ENCODE peak calls at places on chromosome 20, in eight cellular contexts. I is left ventricle myocardium inferior; J is CD4-positive, alpha-beta T cell; U is body of pancreas; D is AG04450; Z is colonic mucosa; F is neuronal stem cell; X is CD4-positive, alpha-beta memory T cell. S is an unnamed sample.

GRCh38 chr20:20196610-20197009 is 144.3 kb downstream of the CFAP61 start:
- DNase-seq in I (no peak), J (no peak), U (no peak), D (no peak), Z (no peak), F (no peak), X (no peak), S (no peak)

GRCh38 chr20:35838213-35838612 is 66.4 kb downstream of the PHF20 start:
- DNase-seq in I (no peak), J (no peak), U (no peak), D (no peak), Z (no peak), F (no peak), X (no peak), S (no peak)

GRCh38 chr20:41175201-41175651 is 37.9 kb downstream of the PLCG1 start:
- DNase-seq in I (no peak), J (no peak), U (no peak), D (no peak), Z (no peak), F (no peak), X (no peak), S (no peak)

GRCh38 chr20:47389867-47390347 is 33.4 kb upstream of the ZMYND8 start:
- DNase-seq in I (no peak), J (no peak), U (no peak), D (no peak), Z (no peak), F (no peak), X (no peak), S (peak; percentile 88)

GRCh38 chr20:208937-209566 is 18.0 kb upstream of the DEFB129 start:
- DNase-seq in I (no peak), J (no peak), U (peak; percentile 44), D (peak; percentile 45), Z (no peak), F (no peak), X (peak; percentile 38), S (peak; percentile 53)

GRCh38 chr20:53805895-53806384 is 212.3 kb upstream of the ZNF217 start:
- DNase-seq in I (no peak), J (no peak), U (no peak), D (no peak), Z (peak; percentile 59), F (no peak), X (no peak), S (no peak)

GRCh38 chr20:25303292-25304024 is 55.6 kb downstream of the PYGB start:
- DNase-seq in I (no peak), J (no peak), U (no peak), D (no peak), Z (no peak), F (no peak), X (no peak), S (no peak)

GRCh38 chr20:46402236-46402886 is 4.1 kb downstream of the ELMO2 start:
- DNase-seq in I (no peak), J (no peak), U (no peak), D (no peak), Z (no peak), F (no peak), X (no peak), S (no peak)

GRCh38 chr20:24951536-24952047 is 2.5 kb downstream of the CST7 start:
- DNase-seq in I (no peak), J (no peak), U (no peak), D (no peak), Z (no peak), F (no peak), X (no peak), S (no peak)

GRCh38 chr20:36847710-36848040 is 28.3 kb upstream of the TLDC2 start:
- DNase-seq in I (no peak), J (no peak), U (no peak), D (no peak), Z (no peak), F (no peak), X (no peak), S (no peak)

GRCh38 chr20:9506964-9507369 is 7.4 kb upstream of the LAMP5 start:
- DNase-seq in I (no peak), J (no peak), U (no peak), D (no peak), Z (no peak), F (no peak), X (no peak), S (no peak)

GRCh38 chr20:24100370-24101011 is 111.9 kb upstream of the GGTLC1 start:
- DNase-seq in I (peak; percentile 28), J (peak; percentile 52), U (peak; percentile 61), D (no peak), Z (peak; percentile 40), F (peak; percentile 44), X (peak; percentile 60), S (peak; percentile 41)

GRCh38 chr20:42276718-42277117 is 658.5 kb upstream of the CHD6 start:
- DNase-seq in I (no peak), J (no peak), U (no peak), D (no peak), Z (no peak), F (no peak), X (no peak), S (no peak)

GRCh38 chr20:33119725-33120720 is 40.6 kb downstream of the BPIFB4 start:
- DNase-seq in I (no peak), J (no peak), U (no peak), D (no peak), Z (no peak), F (no peak), X (no peak), S (no peak)

GRCh38 chr20:9916776-9917175 is 77.9 kb upstream of the PAK5 start:
- DNase-seq in I (no peak), J (no peak), U (no peak), D (no peak), Z (no peak), F (no peak), X (no peak), S (no peak)

GRCh38 chr20:39849664-39850063 is 839.4 kb downstream of the MAFB start:
- DNase-seq in I (peak; percentile 89), J (no peak), U (peak; percentile 71), D (peak; percentile 83), Z (peak; percentile 54), F (no peak), X (no peak), S (no peak)

GRCh38 chr20:49037962-49038387 is 8.1 kb upstream of the CSE1L start:
- DNase-seq in I (no peak), J (no peak), U (no peak), D (no peak), Z (no peak), F (no peak), X (peak; percentile 31), S (no peak)

GRCh38 chr20:58231678-58232077 is 3.2 kb upstream of the ANKRD60 start:
- DNase-seq in I (no peak), J (no peak), U (no peak), D (no peak), Z (no peak), F (no peak), X (no peak), S (peak; percentile 56)

GRCh38 chr20:58236612-58237317 is 8.3 kb upstream of the ANKRD60 start:
- DNase-seq in I (peak; percentile 73), J (peak; percentile 79), U (peak; percentile 60), D (no peak), Z (peak; percentile 86), F (peak; percentile 61), X (peak; percentile 73), S (peak; percentile 69)

GRCh38 chr20:58235010-58235409 is 6.6 kb upstream of the ANKRD60 start:
- DNase-seq in I (no peak), J (no peak), U (no peak), D (no peak), Z (peak; percentile 13), F (no peak), X (no peak), S (no peak)

GRCh38 chr20:58233393-58233792 is 4.9 kb upstream of the ANKRD60 start:
- DNase-seq in I (no peak), J (no peak), U (no peak), D (no peak), Z (peak; percentile 12), F (no peak), X (no peak), S (no peak)

GRCh38 chr20:58233881-58234528 is 5.6 kb upstream of the ANKRD60 start:
- DNase-seq in I (no peak), J (no peak), U (no peak), D (no peak), Z (peak; percentile 55), F (no peak), X (no peak), S (peak; percentile 28)
- H3K27ac ChIP-seq in I (no peak overlapping the region), J (no peak overlapping the region), U (no peak overlapping the region), D (no peak overlapping the region), Z (no peak overlapping the region), F (no peak overlapping the region), X (no peak overlapping the region), S (no peak overlapping the region)

GRCh38 chr20:14553774-14554524 is 216.5 kb upstream of the FLRT3 start:
- DNase-seq in I (no peak), J (no peak), U (no peak), D (no peak), Z (no peak), F (no peak), X (no peak), S (no peak)
- H3K27ac ChIP-seq in I (no peak overlapping the region), J (no peak overlapping the region), U (no peak overlapping the region), D (no peak overlapping the region), Z (no peak overlapping the region), F (no peak overlapping the region), X (no peak overlapping the region), S (no peak overlapping the region)

GRCh38 chr20:50813101-50813643 is 18.3 kb downstream of the BCAS4 start:
- DNase-seq in I (no peak), J (no peak), U (no peak), D (no peak), Z (no peak), F (no peak), X (no peak), S (peak; percentile 62)

GRCh38 chr20:50810842-50811241 is 16.0 kb downstream of the BCAS4 start:
- DNase-seq in I (no peak), J (no peak), U (no peak), D (no peak), Z (no peak), F (no peak), X (no peak), S (peak; percentile 68)

GRCh38 chr20:50813801-50814200 is 18.9 kb downstream of the BCAS4 start:
- DNase-seq in I (no peak), J (no peak), U (no peak), D (no peak), Z (no peak), F (no peak), X (no peak), S (peak; percentile 57)

GRCh38 chr20:50806126-50806768 is 11.4 kb downstream of the BCAS4 start:
- DNase-seq in I (no peak), J (no peak), U (no peak), D (no peak), Z (no peak), F (no peak), X (no peak), S (no peak)

DNA sequence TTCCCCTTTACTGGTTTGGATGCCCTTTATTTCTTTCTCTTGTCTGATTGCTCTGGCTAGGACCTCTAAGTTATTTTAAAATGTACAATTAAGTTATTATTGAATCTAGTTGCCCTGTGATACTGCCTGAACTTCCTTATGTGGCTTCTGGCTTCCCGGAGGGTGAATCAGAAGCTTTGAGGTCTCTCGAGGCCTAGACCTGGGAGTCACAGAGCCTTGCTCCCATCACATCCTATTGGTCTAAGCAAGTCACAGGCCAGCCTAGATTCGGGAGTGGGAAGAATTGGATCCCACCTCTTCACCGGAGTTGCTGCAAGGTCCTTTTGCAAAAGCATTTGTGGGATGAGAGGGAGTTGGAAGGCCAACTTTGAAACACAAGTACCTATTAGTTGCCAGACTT is 15.2 kb downstream of the BCAS4 start:
- DNase-seq in I (no peak), J (no peak), U (no peak), D (no peak), Z (no peak), F (no peak), X (no peak), S (peak; percentile 38)
- H3K27ac ChIP-seq in I (no peak overlapping the region), J (no peak overlapping the region), U (no peak overlapping the region), D (no peak overlapping the region), Z (no peak overlapping the region), F (no peak overlapping the region), X (no peak overlapping the region), S (peak overlapping the region; percentile 97)

GRCh38 chr20:45094864-45095574 is 5.9 kb downstream of the KCNS1 start:
- DNase-seq in I (no peak), J (no peak), U (no peak), D (no peak), Z (no peak), F (no peak), X (no peak), S (no peak)
- H3K27ac ChIP-seq in I (no peak overlapping the region), J (no peak overlapping the region), U (no peak overlapping the region), D (no peak overlapping the region), Z (no peak overlapping the region), F (no peak overlapping the region), X (no peak overlapping the region), S (no peak overlapping the region)